ENCODE peak calls at places on chromosomes 5 and 9, in eight cellular contexts. C is WERI-Rb-1; A is fibroblast of pulmonary artery; L is PC-3; B is cardiac fibroblast; R is HL-60; F is right lobe of liver; H is CD8-positive, alpha-beta memory T cell. M is an unnamed sample.

GRCh38 chr5:181181650-181182565 is 23.1 kb downstream of the TRIM7 start:
- DNase-seq in R (peak), H (peak), L (peak), A (peak), F (peak), C (peak), B (peak), M (no peak)

GRCh38 chr5:127080001-127080478 is 6.7 kb upstream of the C5orf63 start:
- DNase-seq in H (no peak), A (no peak), B (no peak), L (no peak), C (peak), R (peak), F (no peak), M (no peak)

GRCh38 chr5:145324767-145325479 is 510.2 kb downstream of the PRELID2 start:
- DNase-seq in A (peak), B (peak), C (no peak), R (no peak), F (no peak), L (no peak), H (no peak), M (no peak)

GRCh38 chr5:14830210-14831005 is 41.2 kb downstream of the ANKH start:
- DNase-seq in L (no peak), R (no peak), H (no peak), C (no peak), F (peak), B (peak), A (no peak), M (no peak)

GRCh38 chr5:139124774-139125391 is 73.3 kb downstream of the SIL1 start:
- DNase-seq in H (no peak), B (no peak), F (no peak), C (no peak), L (no peak), R (no peak), A (no peak), M (no peak)

GRCh38 chr9:69295872-69296562 is 29.0 kb upstream of the ENTREP1 start:
- DNase-seq in F (no peak), A (peak), R (no peak), B (no peak), C (no peak), L (no peak), H (no peak), M (no peak)

GRCh38 chr5:4584982-4585381 is 555.1 kb upstream of the ADAMTS16 start:
- DNase-seq in B (no peak), H (no peak), L (peak), F (no peak), C (no peak), A (peak), R (no peak), M (peak)

GRCh38 chr5:132260051-132260450 is 2.6 kb downstream of the PDLIM4 start:
- DNase-seq in L (peak), C (peak), F (no peak), B (no peak), H (no peak), A (peak), R (no peak), M (no peak)

GRCh38 chr5:72366324-72366976 is 46.3 kb downstream of the PTCD2 start:
- DNase-seq in A (peak), R (peak), B (peak), C (peak), L (peak), H (no peak), F (peak), M (no peak)

GRCh38 chr5:139764250-139764791 is 31.3 kb upstream of the PSD2 start:
- DNase-seq in H (peak), F (no peak), B (peak), C (no peak), R (no peak), A (no peak), L (no peak), M (no peak)

GRCh38 chr5:134965271-134965825 is 2.4 kb upstream of the CATSPER3 start:
- DNase-seq in F (no peak), R (no peak), H (no peak), L (no peak), A (no peak), C (no peak), B (no peak), M (no peak)

GRCh38 chr5:124927735-124928134 is 181.3 kb upstream of the ZNF608 start:
- DNase-seq in A (peak), F (no peak), C (no peak), R (no peak), L (peak), H (no peak), B (peak), M (peak)

GRCh38 chr5:180704362-180704761 is 35.5 kb downstream of the OR2Y1 start:
- DNase-seq in L (peak), H (no peak), F (no peak), C (no peak), B (no peak), A (peak), R (no peak), M (no peak)

GRCh38 chr5:43305948-43306563 is 7.2 kb downstream of the HMGCS1 start:
- DNase-seq in R (peak), B (peak), F (no peak), L (peak), A (peak), H (no peak), C (no peak), M (no peak)

GRCh38 chr5:36662291-36662851 is 56.0 kb downstream of the SLC1A3 start:
- DNase-seq in L (no peak), B (no peak), R (peak), A (no peak), C (no peak), H (no peak), F (no peak), M (no peak)

GRCh38 chr5:14223372-14223771 is 80.2 kb downstream of the TRIO start:
- DNase-seq in A (no peak), H (no peak), F (no peak), C (peak), L (no peak), B (no peak), R (no peak), M (no peak)

GRCh38 chr9:105993921-105994715 is 299.8 kb downstream of the TMEM38B start:
- DNase-seq in R (no peak), B (no peak), L (no peak), H (no peak), C (no peak), F (no peak), A (no peak), M (no peak)

GRCh38 chr5:100667021-100667671 is 132.0 kb downstream of the FAM174A start:
- DNase-seq in H (no peak), L (peak), A (peak), C (no peak), F (no peak), B (peak), R (peak), M (no peak)

GRCh38 chr5:60161340-60161934 is 267.9 kb upstream of the PDE4D start:
- DNase-seq in C (no peak), A (peak), H (no peak), R (no peak), F (no peak), B (peak), L (peak), M (peak)

GRCh38 chr9:114207034-114207815 is 51.9 kb downstream of the COL27A1 start:
- DNase-seq in F (no peak), H (no peak), R (no peak), A (peak), B (no peak), L (peak), C (peak), M (peak)

GRCh38 chr9:117002686-117003085 is 315.6 kb downstream of the TRIM32 start:
- DNase-seq in L (no peak), R (no peak), B (no peak), H (no peak), A (no peak), C (no peak), F (no peak), M (no peak)

GRCh38 chr5:141870871-141871270 is 7.3 kb downstream of the PCDH1 start:
- DNase-seq in F (no peak), H (no peak), L (peak), R (no peak), B (no peak), A (no peak), C (no peak), M (no peak)

GRCh38 chr9:22790329-22790728 is 343.7 kb downstream of the DMRTA1 start:
- DNase-seq in F (no peak), A (no peak), L (no peak), B (no peak), H (no peak), C (no peak), R (no peak), M (no peak)

GRCh38 chr5:56763711-56764466 is 51.5 kb upstream of the MAP3K1 start:
- DNase-seq in A (peak), B (peak), F (no peak), C (no peak), L (peak), R (peak), H (no peak), M (no peak)

GRCh38 chr5:7874639-7875038 is 5.7 kb downstream of the MTRR start:
- DNase-seq in C (no peak), F (no peak), R (no peak), L (no peak), H (no peak), A (no peak), B (no peak), M (no peak)

GRCh38 chr9:128419061-128419925 is 1.4 kb upstream of the CERCAM start:
- DNase-seq in H (no peak), B (peak), L (peak), F (no peak), R (no peak), C (peak), A (peak), M (peak)

GRCh38 chr5:471750-472058 is 28.7 kb downstream of the EXOC3 start:
- DNase-seq in R (peak), C (no peak), F (no peak), A (no peak), L (no peak), H (no peak), B (no peak), M (no peak)
- H3K4me3 ChIP-seq in R (peak), C (peak), F (peak), A (peak), L (peak), H (peak), B (peak), M (peak)

GRCh38 chr9:129988607-129989361 is 54.2 kb downstream of the FNBP1 start:
- DNase-seq in L (no peak), B (no peak), A (no peak), H (no peak), R (no peak), C (no peak), F (no peak), M (no peak)

GRCh38 chr9:129990269-129991005 is 52.6 kb downstream of the FNBP1 start:
- DNase-seq in H (peak), L (no peak), R (peak), C (no peak), F (no peak), B (no peak), A (peak), M (no peak)

GRCh38 chr9:129987941-129988340 is 55.0 kb downstream of the FNBP1 start:
- DNase-seq in R (no peak), A (no peak), L (no peak), F (no peak), H (no peak), B (no peak), C (no peak), M (no peak)

GRCh38 chr9:129989362-129989708 is 53.7 kb downstream of the FNBP1 start:
- DNase-seq in B (no peak), L (no peak), H (no peak), C (no peak), F (no peak), R (no peak), A (no peak), M (no peak)

GRCh38 chr9:129989740-129990139 is 53.2 kb downstream of the FNBP1 start:
- DNase-seq in L (peak), C (no peak), R (no peak), B (peak), F (no peak), A (peak), H (no peak), M (no peak)
- H3K4me3 ChIP-seq in L (no peak), C (no peak), R (no peak), B (no peak), F (no peak), A (no peak), H (no peak), M (no peak)

DNA sequence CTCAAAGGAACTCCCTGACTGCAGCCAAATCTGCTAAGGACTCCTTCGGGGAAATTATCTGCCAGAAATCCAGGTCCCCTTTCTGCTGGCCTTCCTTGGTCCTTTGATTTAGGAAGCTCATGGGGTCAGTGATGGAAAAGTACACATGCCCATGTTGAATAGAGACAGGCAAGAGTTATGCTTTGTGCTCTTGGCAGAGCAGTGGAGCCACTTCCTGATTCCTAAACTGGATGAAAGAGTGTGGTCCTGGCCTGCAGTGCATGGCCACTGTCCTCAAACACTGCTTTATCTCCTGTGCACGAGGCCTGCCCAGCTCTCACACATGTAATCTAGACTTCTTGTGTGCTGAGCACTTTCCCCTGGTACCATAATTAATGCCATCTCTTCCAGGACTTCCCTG is 2.0 kb upstream of the EBF1 start:
- DNase-seq in R (no peak), A (no peak), H (no peak), F (no peak), C (no peak), L (no peak), B (no peak), M (no peak)
- H3K4me3 ChIP-seq in R (no peak), A (no peak), H (no peak), F (no peak), C (no peak), L (no peak), B (peak), M (no peak)

DNA sequence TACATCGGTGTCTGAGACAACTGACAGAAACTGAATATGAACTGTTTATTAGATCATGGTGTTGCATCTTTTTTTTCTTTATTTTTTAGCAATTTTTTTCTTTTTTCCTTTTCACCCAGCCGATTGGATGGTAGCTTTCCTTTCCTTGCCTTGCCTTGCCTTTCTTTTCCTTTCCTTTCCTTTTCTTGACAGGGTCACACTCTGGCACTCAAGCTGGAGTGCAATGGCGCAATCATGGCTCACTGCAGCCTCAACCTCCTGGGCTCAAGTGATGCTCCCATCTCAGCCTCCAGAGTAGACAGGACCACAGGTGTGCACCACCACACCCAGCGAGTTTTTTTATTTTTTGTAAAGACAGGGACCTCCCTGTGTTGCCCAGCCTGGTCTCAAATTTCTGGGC is 2.8 kb downstream of the PDE6A start:
- DNase-seq in R (no peak), B (no peak), F (no peak), C (no peak), L (no peak), H (no peak), A (no peak), M (no peak)
- H3K4me3 ChIP-seq in R (no peak), B (no peak), F (no peak), C (no peak), L (no peak), H (no peak), A (no peak), M (no peak)

GRCh38 chr5:163565931-163566608 is 60.7 kb downstream of the MAT2B start:
- DNase-seq in C (no peak), B (peak), R (peak), F (peak), L (peak), H (peak), A (peak), M (no peak)
- H3K4me3 ChIP-seq in C (no peak), B (peak), R (peak), F (peak), L (peak), H (peak), A (peak), M (peak)

DNA sequence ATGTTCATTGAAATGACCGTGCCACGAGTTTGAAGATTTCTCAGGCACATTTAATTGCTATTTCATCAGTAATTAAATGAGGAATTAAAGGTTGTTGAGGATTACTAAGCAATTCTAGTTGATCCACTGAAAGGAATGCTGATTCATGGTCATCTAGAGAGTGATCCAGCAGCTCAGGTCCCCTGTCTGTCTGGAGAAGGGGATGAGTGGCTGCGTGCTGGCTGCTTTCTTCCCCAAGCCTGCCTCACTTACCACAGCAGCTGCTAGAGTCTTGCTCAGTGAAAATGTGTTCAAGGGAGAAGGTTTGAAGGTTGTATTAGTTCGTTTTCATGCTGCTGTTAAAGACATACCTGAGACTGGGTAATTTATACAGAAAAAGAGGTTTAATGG is 7.8 kb upstream of the TGFBI start:
- DNase-seq in C (no peak), R (no peak), L (no peak), F (no peak), B (no peak), H (no peak), A (no peak), M (peak)
- H3K4me3 ChIP-seq in C (no peak), R (no peak), L (no peak), F (no peak), B (no peak), H (no peak), A (no peak), M (no peak)

DNA sequence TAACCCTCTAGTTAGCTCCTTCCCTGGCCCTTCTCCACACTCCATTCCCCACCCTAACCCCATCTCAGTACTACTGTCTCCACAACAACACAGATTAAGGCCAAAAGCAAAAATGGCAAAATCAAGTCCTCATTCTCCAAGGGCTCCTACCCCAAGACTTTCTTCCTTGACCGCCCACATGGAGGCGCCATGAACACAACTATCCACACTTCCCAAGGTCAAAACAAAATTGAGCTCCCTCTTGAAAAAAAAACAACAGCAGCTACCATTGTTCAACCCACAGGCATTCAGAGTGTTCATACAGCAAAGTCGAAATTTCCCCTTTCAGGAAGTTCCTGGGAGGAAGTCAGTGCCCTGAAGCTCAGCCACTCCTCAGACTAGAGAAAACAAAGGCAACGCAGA is 54.4 kb downstream of the GNAQ start:
- DNase-seq in C (peak), F (peak), B (peak), L (no peak), H (peak), R (peak), A (peak), M (no peak)
- H3K4me3 ChIP-seq in C (no peak), F (no peak), B (no peak), L (no peak), H (peak), R (no peak), A (no peak), M (no peak)

M was measured in retinal pigment epithelial cell.